ENCODE peak calls at places on chromosomes 13 and 19, in four cellular contexts. P is sigmoid colon, F is heart left ventricle, O is neural progenitor cell. Q is an unnamed sample. For H3K27me3, the result is how much of the 10 kb centered on the place peaks cover.

GRCh38 chr13:82062772-82063171 is 1721.8 kb upstream of the SPRY2 start:
- DNase-seq in O (no peak), F (no peak), P (no peak), Q (no peak)

GRCh38 chr13:101474419-101474957 is 22.0 kb downstream of the ITGBL1 start:
- DNase-seq in O (peak), F (no peak), P (no peak), Q (peak)

GRCh38 chr19:1901940-1902404 is 3.2 kb upstream of the ADAT3 start:
- DNase-seq in O (no peak), F (peak), P (peak), Q (peak)

GRCh38 chr19:19062454-19063182 is 1.2 kb upstream of the SLC25A42 start:
- DNase-seq in F (no peak), O (no peak), P (no peak), Q (peak)

GRCh38 chr19:53903055-53903680 is 5.9 kb upstream of the CACNG7 start:
- DNase-seq in P (no peak), O (peak), F (no peak), Q (no peak)

GRCh38 chr13:72805663-72806341 is 23.9 kb downstream of the PIBF1 start:
- DNase-seq in O (no peak), P (no peak), F (no peak), Q (no peak)

GRCh38 chr13:89269737-89270136 is 1598.6 kb downstream of the SLITRK5 start:
- DNase-seq in P (no peak), F (no peak), O (no peak), Q (no peak)

GRCh38 chr13:110907951-110908898 is 6.6 kb downstream of the ANKRD10 start:
- DNase-seq in P (no peak), F (no peak), O (no peak), Q (no peak)

GRCh38 chr13:27973291-27973690 is 4.2 kb upstream of the CDX2 start:
- DNase-seq in O (no peak), F (no peak), P (no peak), Q (no peak)

GRCh38 chr13:71355010-71355409 is 512.0 kb downstream of the DACH1 start:
- DNase-seq in O (no peak), P (no peak), F (no peak), Q (no peak)

GRCh38 chr13:90197722-90198121 is 1149.8 kb upstream of the MIR17HG start:
- DNase-seq in F (no peak), O (no peak), P (no peak), Q (no peak)

GRCh38 chr19:51124729-51125128 is at the start of gene SIGLEC9:
- DNase-seq in O (no peak), F (peak), P (peak), Q (no peak)

GRCh38 chr19:16594131-16594586 is 21.9 kb upstream of the SLC35E1 start:
- DNase-seq in O (no peak), F (no peak), P (no peak), Q (no peak)

GRCh38 chr13:26529441-26529840 is 28.0 kb upstream of the WASF3 start:
- DNase-seq in F (peak), O (peak), P (no peak), Q (no peak)

GRCh38 chr13:65966991-65967451 is 1263.1 kb downstream of the PCDH9 start:
- DNase-seq in F (no peak), O (peak), P (no peak), Q (no peak)

GRCh38 chr13:114099191-114099590 is 33.2 kb downstream of the RASA3 start:
- DNase-seq in O (peak), P (peak), F (peak), Q (peak)

GRCh38 chr13:114099918-114100445 is 32.4 kb downstream of the RASA3 start:
- DNase-seq in F (peak), O (peak), P (peak), Q (peak)

GRCh38 chr13:114096811-114097503 is 35.5 kb downstream of the RASA3 start:
- DNase-seq in F (peak), O (no peak), P (peak), Q (peak)

GRCh38 chr13:114097504-114097892 is 34.9 kb downstream of the RASA3 start:
- DNase-seq in P (peak), O (no peak), F (peak), Q (peak)

DNA sequence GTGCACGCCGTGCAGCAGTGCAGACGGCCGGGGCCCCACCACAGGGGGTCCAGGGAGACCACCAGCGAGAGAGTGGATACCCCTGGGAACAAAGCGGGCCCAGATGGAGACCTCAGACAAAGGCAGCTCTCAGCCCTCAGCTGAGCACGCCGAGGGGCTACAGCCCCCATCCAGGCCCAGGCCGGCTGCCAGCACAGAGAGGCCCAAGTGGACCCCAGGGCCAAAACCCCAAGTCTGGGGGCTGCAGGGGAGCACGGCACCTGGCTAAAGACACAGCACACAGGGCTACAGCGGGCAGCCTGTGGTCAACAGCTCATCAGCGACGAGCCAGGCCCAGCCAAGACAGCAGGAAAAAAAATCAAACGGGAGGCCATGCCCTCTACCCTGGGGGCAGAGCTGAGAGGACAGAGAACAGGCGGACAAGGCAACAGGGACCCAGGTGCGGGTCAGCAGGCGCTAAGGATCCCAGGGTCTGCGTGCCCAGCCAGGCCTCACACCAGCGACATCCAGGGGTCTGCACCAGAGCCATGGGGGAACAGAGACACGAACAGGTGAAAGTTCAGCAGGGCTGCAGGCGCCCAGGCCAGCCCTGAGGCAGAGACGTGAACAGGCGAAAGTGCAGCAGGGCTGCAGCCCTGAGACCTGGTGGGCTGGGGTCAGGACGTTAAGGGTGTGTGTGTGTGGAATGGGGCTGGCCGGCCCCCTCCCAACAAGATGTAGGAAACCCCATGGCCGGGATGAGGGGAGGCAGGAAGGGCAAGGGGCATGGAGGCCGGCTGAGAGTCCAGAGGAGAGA is 34.3 kb downstream of the RASA3 start:
- DNase-seq in O (no peak), F (peak), P (peak), Q (no peak)
- H3K27ac ChIP-seq in O (no peak), F (no peak), P (peak), Q (peak)

GRCh38 chr19:46618670-46619231 is 6.1 kb downstream of the PTGIR start:
- DNase-seq in O (no peak), F (no peak), P (no peak), Q (no peak)

GRCh38 chr19:46617566-46618079 is 7.3 kb downstream of the PTGIR start:
- DNase-seq in F (no peak), P (no peak), O (no peak), Q (no peak)

GRCh38 chr19:46614114-46614701 is 10.7 kb downstream of the PTGIR start:
- DNase-seq in O (peak), F (peak), P (peak), Q (peak)

GRCh38 chr19:46615966-46616365 is 8.9 kb downstream of the PTGIR start:
- DNase-seq in O (no peak), F (no peak), P (no peak), Q (no peak)

DNA sequence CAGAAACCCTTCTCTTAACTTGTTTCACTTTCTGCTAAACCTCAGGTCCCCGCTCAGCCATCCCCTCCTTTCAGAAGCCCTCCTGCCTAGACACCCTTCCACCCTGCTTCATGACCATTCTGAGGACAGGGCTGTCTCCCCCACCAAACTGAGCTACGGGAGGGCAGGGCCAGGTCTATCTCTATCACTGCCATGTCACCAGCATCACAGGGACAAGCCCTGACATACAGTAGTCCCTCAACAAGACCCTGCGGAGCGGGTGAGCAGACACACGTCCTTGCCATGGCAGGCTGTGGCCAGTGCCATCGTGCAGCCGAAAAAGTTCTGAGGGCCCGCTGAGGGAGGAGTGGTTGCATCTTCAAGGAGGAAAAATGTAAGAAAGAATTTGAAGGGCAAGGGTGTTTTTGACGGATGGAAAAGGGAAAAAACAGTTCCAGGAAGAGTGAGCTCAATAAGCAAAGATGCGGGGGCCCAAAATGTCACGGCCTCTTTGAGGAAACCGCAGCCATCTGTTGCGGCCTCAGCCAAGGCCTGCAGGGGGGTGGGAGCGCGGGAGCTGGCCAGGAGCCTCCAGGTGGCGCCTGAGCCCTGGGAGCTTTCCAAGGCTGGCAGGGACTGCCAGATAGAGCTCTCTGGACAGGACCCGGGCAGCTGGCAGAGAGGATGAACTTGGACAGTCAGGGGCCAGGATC is 8.1 kb downstream of the PTGIR start:
- DNase-seq in P (no peak), F (no peak), O (peak), Q (no peak)
- TF ChIP-seq CTCF in P (no peak), F (peak), O (peak), Q (no peak)

DNA sequence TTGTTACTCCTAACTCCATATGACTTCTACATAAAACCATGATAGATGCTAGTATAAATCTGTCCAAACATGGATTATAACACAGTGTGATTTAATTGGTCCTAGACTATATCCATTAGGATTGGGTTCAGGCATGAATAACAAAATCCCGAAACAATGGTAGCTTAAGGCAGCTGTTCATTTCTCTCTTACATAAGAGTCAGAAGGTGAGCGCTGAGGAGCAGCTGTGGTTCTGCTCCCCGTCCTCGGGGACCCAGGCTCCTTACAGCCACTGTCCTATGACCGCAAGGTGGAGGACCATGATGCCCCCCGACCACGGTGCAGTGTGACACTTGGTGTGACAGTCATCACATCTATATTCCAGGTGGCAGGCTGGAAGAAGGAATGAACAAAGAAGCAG is 145.8 kb downstream of the SLC7A1 start:
- DNase-seq in O (no peak), P (no peak), F (no peak), Q (no peak)
- H3K27me3 ChIP-seq in O (under half), P (under half), F (under half), Q (under half)

DNA sequence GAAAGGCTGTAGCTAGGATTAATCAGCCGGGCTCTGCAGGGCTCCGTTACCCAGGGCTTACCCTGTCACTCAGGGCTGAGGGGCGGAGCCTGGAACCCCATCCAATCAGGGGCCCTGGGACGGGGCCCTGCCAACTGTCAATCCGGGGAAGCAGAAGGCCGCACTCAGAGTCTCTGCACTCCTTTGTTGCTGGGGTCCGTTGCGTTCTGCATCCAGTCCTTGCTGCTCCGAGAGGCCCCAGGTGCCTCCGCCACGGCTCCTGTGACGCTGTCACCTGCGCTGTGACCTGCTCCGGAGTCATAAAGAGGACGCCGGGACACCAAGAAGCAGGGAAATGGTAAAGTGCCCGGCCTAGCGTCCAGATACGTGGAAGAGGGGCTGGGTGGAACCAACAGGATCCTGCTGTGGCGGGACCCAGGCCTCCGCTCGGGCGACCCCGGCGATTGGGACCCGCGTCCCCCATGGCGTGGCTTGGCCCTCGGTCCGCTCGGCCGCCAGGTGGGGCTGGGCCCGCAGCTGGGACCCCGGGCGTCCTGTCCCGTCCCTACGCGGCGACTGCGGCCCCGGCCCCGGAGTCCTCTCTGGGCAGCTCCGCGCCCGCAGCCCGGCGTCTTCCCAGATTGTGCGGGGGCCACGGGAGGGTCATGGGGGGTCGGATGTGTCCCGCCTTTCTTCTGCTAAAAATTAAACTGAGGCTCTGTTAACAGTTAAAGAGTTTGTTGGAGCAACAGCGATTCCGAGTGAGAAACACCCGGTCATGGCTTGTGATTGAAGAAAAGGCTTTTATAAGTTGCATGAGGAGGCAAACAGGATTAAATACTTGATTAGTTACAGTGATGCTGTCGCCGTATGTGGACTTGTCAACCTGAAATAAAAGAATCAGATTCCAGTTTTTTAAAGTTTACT is at the start of gene ZNF491:
- DNase-seq in P (peak), F (peak), O (peak), Q (peak)
- H3K27ac ChIP-seq in P (peak), F (peak), O (peak), Q (peak)

GRCh38 chr13:54945978-54946377 is 1917.4 kb downstream of the OLFM4 start:
- DNase-seq in P (no peak), O (peak), F (no peak), Q (no peak)

GRCh38 chr13:54953786-54954185 is 1925.2 kb downstream of the OLFM4 start:
- DNase-seq in O (no peak), F (no peak), P (no peak), Q (no peak)

GRCh38 chr13:54949735-54950134 is 1921.1 kb downstream of the OLFM4 start:
- DNase-seq in O (no peak), F (no peak), P (no peak), Q (no peak)

DNA sequence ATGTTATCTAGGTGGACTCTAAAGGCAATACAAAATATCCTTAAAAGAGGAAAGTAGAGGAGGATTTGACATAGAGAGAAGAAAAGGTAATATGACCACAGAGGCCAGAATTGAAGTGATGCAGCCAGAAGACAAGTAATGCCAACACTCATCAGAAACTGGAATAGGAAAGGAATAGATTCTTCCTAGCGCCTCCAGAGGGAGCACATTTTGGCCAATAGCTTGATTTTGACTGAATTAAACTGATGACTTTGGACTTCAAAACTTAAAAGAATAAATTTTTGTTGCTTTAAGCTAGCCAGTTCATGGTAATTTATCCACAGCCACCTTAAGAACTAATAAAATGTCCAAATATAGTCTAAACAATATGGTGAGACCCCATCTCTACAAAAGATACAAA is 1921.9 kb downstream of the OLFM4 start:
- DNase-seq in F (no peak), O (no peak), P (no peak), Q (no peak)
- TF ChIP-seq CTCF in F (no peak), O (peak), P (no peak), Q (no peak)

GRCh38 chr19:6649189-6649588 is 20.8 kb downstream of the TNFSF14 start:
- DNase-seq in F (no peak), O (no peak), P (no peak), Q (no peak)
- H3K27me3 ChIP-seq in F (under half), O (under half), P (under half), Q (under half)

DNA sequence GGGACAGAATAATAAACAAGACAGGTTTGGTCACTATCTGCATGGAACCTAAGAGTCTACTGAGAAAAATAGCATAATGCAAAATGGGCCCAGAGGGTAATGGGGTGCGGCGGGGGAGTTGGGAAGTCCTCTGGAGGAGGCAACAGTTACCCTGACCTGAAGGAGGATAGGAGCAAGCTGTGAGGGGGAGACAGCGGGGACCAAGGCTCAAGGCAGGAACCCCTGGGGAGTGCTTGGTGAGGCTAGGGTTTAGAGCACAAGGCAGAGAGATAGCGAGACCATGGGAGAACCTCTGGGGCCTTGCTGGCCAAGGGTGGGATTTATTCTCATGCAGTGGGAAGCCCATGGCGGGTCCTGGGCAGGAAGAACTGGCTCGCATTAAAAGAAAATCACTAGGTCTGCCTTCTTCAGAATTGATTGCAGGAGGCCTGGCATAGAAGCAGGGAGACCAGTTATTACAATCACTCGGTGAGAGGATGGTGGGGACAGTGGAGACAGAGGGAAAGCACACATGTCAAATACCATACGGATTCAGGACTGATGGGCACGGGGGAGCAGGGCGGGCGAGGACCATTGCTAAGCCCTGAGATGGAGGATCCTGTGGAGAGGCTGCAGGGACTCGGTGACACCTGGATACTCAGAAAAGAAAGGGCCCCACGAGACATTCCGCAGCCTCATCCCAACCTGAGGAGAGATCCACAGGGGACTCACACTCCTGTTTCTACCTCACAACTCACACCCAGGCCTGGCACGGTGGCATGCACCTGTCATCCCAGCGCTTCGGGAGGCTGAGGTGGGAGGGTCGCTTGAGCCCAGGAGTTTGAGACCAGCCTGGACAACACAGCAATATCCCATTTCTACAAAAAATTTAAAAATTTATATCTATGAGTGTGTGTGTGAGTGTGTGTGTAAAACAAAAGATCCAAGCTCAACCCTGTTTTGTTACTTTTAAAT is 110.4 kb downstream of the URI1 start:
- DNase-seq in P (no peak), F (no peak), O (no peak), Q (no peak)
- H3K27ac ChIP-seq in P (no peak), F (no peak), O (no peak), Q (peak)

DNA sequence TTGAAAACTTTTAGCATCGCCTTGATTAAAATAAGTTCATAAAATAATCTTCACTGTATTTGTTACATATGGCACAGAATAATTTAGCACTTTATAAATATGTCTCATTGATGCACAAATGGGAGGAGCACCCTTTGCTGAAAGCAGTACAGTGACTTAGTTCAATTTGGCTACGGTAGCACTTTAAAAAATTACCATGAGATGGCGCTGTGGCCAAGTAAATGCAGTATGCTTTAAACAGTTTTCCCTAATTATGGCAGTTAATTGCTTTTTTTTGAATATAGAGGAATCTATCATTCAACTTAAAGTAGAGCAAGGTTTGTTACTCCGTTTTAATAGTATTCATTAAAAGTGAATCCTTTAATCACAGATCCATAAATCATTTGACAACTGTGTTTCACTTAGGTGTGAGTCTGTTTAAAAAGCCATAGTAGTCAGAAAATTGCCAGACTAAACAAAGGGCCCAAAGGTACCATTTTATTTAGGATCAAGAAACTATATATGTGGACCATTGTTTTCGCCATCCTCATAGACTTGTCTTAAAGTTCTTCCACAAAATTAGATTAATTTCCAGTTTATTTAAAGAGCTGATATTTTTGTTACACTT is 34.7 kb upstream of the ESD start:
- DNase-seq in P (no peak), O (peak), F (no peak), Q (peak)
- TF ChIP-seq CTCF in P (peak), O (peak), F (peak), Q (peak)